ENCODE peak calls at places on chromosomes 11 and 22, in six cellular contexts. U is CD4-positive, CD25-positive, alpha-beta regulatory T cell; M is left lung; L is heart left ventricle; G is aorta; P is stomach. S is an unnamed sample. For H3K4me1, the result is how much of the 10 kb centered on the place peaks cover.

GRCh38 chr11:131186629-131187075 is 183.8 kb upstream of the NTM start:
- DNase-seq in U (no peak), M (no peak), L (no peak), G (no peak), P (no peak), S (no peak)

GRCh38 chr11:66331542-66332370 is 4.5 kb downstream of the RIN1 start:
- DNase-seq in U (no peak), M (no peak), L (peak), G (no peak), P (no peak), S (no peak)

GRCh38 chr11:102620179-102620578 is 5.0 kb downstream of the MMP20 start:
- DNase-seq in U (no peak), M (no peak), L (no peak), G (no peak), P (no peak), S (no peak)

GRCh38 chr11:59283825-59284772 is 71.4 kb upstream of the MPEG1 start:
- DNase-seq in U (peak), M (no peak), L (peak), G (no peak), P (peak), S (no peak)

GRCh38 chr11:86625981-86626380 is 46.4 kb downstream of the ME3 start:
- DNase-seq in U (no peak), M (no peak), L (no peak), G (no peak), P (no peak), S (no peak)

GRCh38 chr11:9906043-9906791 is 242.3 kb downstream of the SWAP70 start:
- DNase-seq in U (no peak), M (no peak), L (no peak), G (no peak), P (no peak), S (no peak)

GRCh38 chr22:50672471-50673230 is at the start of gene SHANK3:
- DNase-seq in U (no peak), M (no peak), L (peak), G (no peak), P (no peak), S (no peak)

GRCh38 chr11:1005913-1006312 is 30.6 kb downstream of the MUC6 start:
- DNase-seq in U (no peak), M (no peak), L (peak), G (no peak), P (peak), S (no peak)

GRCh38 chr11:2815762-2816496 is 69.6 kb downstream of the CDKN1C start:
- DNase-seq in U (no peak), M (no peak), L (peak), G (peak), P (no peak), S (no peak)

GRCh38 chr11:113668255-113668654 is 37.9 kb downstream of the TMPRSS5 start:
- DNase-seq in U (no peak), M (no peak), L (no peak), G (no peak), P (no peak), S (no peak)

GRCh38 chr11:87198266-87198881 is 160.6 kb downstream of the TMEM135 start:
- DNase-seq in U (no peak), M (no peak), L (no peak), G (no peak), P (no peak), S (no peak)

GRCh38 chr11:76770642-76771445 is 12.3 kb upstream of the TSKU start:
- DNase-seq in U (no peak), M (no peak), L (peak), G (peak), P (peak), S (no peak)

GRCh38 chr22:43707650-43708049 is 104.5 kb downstream of the EFCAB6 start:
- DNase-seq in U (no peak), M (no peak), L (no peak), G (no peak), P (no peak), S (no peak)

GRCh38 chr11:85316967-85317366 is 310.2 kb downstream of the DLG2 start:
- DNase-seq in U (no peak), M (no peak), L (no peak), G (no peak), P (no peak), S (no peak)

GRCh38 chr22:37990302-37990701 is 5.9 kb upstream of the SOX10 start:
- DNase-seq in U (no peak), M (no peak), L (peak), G (no peak), P (no peak), S (no peak)

GRCh38 chr11:2259897-2260451 is 10.4 kb downstream of the ASCL2 start:
- DNase-seq in U (no peak), M (no peak), L (no peak), G (peak), P (no peak), S (no peak)

GRCh38 chr11:1453611-1454386 is 32.8 kb downstream of the MOB2 start:
- DNase-seq in U (peak), M (peak), L (peak), G (no peak), P (peak), S (peak)

GRCh38 chr11:73995731-73996130 is 13.1 kb upstream of the UCP2 start:
- DNase-seq in U (peak), M (no peak), L (no peak), G (no peak), P (no peak), S (no peak)

GRCh38 chr22:30267382-30268302 is 991 bp upstream of the OSM start:
- DNase-seq in U (peak), M (no peak), L (no peak), G (no peak), P (no peak), S (peak)

GRCh38 chr22:35614404-35614803 is 2.7 kb downstream of the MB start:
- DNase-seq in U (no peak), M (no peak), L (no peak), G (no peak), P (no peak), S (no peak)

GRCh38 chr11:43751726-43752125 is 71.2 kb downstream of the HSD17B12 start:
- DNase-seq in U (no peak), M (no peak), L (no peak), G (no peak), P (no peak), S (no peak)

GRCh38 chr11:34564807-34565241 is 51.2 kb upstream of the ELF5 start:
- DNase-seq in U (no peak), M (no peak), L (no peak), G (no peak), P (no peak), S (no peak)

GRCh38 chr22:29307658-29308147 is 1.3 kb downstream of the GAS2L1 start:
- DNase-seq in U (no peak), M (no peak), L (no peak), G (no peak), P (no peak), S (no peak)

GRCh38 chr22:26835929-26836528 is 178.6 kb downstream of the MIAT start:
- DNase-seq in U (peak), M (no peak), L (no peak), G (no peak), P (peak), S (no peak)

GRCh38 chr11:128530119-128531091 is 57.0 kb downstream of the ETS1 start:
- DNase-seq in U (no peak), M (no peak), L (peak), G (peak), P (peak), S (no peak)

GRCh38 chr11:78428773-78429172 is 11.2 kb upstream of the GAB2 start:
- DNase-seq in U (no peak), M (no peak), L (no peak), G (no peak), P (no peak), S (no peak)

GRCh38 chr22:35620624-35621245 is 3.6 kb upstream of the MB start:
- DNase-seq in U (no peak), M (no peak), L (peak), G (no peak), P (no peak), S (no peak)

GRCh38 chr11:8209208-8209807 is 40.5 kb upstream of the RIC3 start:
- DNase-seq in U (no peak), M (no peak), L (no peak), G (peak), P (peak), S (no peak)

GRCh38 chr11:3675971-3676370 is 4.8 kb upstream of the CHRNA10 start:
- DNase-seq in U (no peak), M (no peak), L (no peak), G (no peak), P (no peak), S (no peak)

GRCh38 chr22:47014636-47014930 is 252.1 kb downstream of the TBC1D22A start:
- DNase-seq in U (no peak), M (no peak), L (no peak), G (no peak), P (peak), S (no peak)

GRCh38 chr22:47191630-47192105 is 429.2 kb downstream of the TBC1D22A start:
- DNase-seq in U (no peak), M (no peak), L (no peak), G (no peak), P (no peak), S (no peak)

GRCh38 chr22:33798401-33798800 is 121.9 kb downstream of the LARGE1 start:
- DNase-seq in U (no peak), M (no peak), L (no peak), G (no peak), P (no peak), S (no peak)

GRCh38 chr11:2089536-2090165 is 49.5 kb downstream of the IGF2 start:
- DNase-seq in U (no peak), M (no peak), L (peak), G (no peak), P (peak), S (no peak)

GRCh38 chr11:111306321-111306720 is 8.0 kb downstream of the POU2AF3 start:
- DNase-seq in U (no peak), M (no peak), L (no peak), G (no peak), P (no peak), S (no peak)

GRCh38 chr11:57641426-57641825 is 8.3 kb downstream of the YPEL4 start:
- DNase-seq in U (no peak), M (no peak), L (no peak), G (no peak), P (no peak), S (no peak)

GRCh38 chr11:36672815-36673450 is 74.9 kb upstream of the RAG2 start:
- DNase-seq in U (no peak), M (no peak), L (no peak), G (no peak), P (no peak), S (no peak)

GRCh38 chr11:101583180-101584128 is at the start of gene TRPC6:
- DNase-seq in U (no peak), M (peak), L (peak), G (peak), P (no peak), S (no peak)

DNA sequence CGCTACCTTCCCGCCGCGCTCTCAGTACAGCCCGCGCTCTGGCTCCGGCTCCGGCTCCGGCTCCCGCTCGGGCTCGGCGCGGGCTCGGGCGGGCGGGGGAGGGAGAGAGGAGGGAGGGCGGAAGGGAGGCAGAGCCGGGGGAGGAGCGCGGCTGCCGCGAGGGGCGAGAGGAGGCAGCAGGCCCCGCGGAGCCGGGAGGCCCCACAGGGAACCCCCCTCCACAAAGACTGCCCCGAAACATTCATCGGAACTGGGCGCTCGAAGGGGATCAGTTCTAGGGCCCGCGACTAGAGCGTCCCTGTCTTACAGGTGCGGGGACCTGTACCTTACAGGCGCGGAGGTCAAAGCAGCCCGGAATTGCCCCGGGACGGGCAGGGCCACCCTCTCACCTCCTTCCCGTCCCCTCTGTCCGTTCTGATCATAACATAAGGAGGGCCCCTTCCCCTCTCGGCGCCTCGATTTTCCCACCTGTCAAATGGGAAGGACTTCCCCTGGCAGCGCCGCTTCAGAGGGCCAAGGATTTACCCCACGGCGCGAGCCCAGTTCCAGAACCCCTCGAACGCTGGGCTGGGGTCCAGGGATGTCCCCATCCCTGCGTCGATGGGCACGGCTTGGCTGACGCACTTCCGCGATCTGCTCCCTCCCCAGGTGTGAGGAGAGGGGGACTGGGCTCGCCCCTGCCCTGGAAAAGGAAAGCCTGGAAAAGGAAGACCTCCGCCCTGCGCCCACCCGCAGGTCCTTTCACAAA is at the start of gene SHISA8:
- DNase-seq in U (peak), M (no peak), L (peak), G (no peak), P (peak), S (peak)
- H3K4me3 ChIP-seq in U (no peak), M (no peak), L (peak), G (peak), P (peak), S (peak)

GRCh38 chr11:132429685-132430084 is 1059.3 kb downstream of the NTM start:
- DNase-seq in U (no peak), M (no peak), L (no peak), G (no peak), P (no peak), S (no peak)

GRCh38 chr11:132423266-132423665 is 1052.9 kb downstream of the NTM start:
- DNase-seq in U (no peak), M (no peak), L (no peak), G (no peak), P (no peak), S (no peak)

GRCh38 chr11:132427611-132428010 is 1057.2 kb downstream of the NTM start:
- DNase-seq in U (no peak), M (no peak), L (no peak), G (no peak), P (no peak), S (no peak)

GRCh38 chr11:132422725-132423124 is 1052.3 kb downstream of the NTM start:
- DNase-seq in U (no peak), M (no peak), L (no peak), G (no peak), P (no peak), S (no peak)

GRCh38 chr11:132424433-132424832 is 1054.0 kb downstream of the NTM start:
- DNase-seq in U (no peak), M (no peak), L (no peak), G (no peak), P (no peak), S (no peak)
- H3K27ac ChIP-seq in U (no peak), M (no peak), L (no peak), G (no peak), P (no peak), S (no peak)

GRCh38 chr11:70133771-70134170 is 55.7 kb downstream of the ANO1 start:
- DNase-seq in U (no peak), M (no peak), L (no peak), G (no peak), P (no peak), S (no peak)

GRCh38 chr11:70131606-70132190 is 53.6 kb downstream of the ANO1 start:
- DNase-seq in U (no peak), M (no peak), L (no peak), G (no peak), P (no peak), S (no peak)

GRCh38 chr11:70134490-70134889 is 56.4 kb downstream of the ANO1 start:
- DNase-seq in U (no peak), M (no peak), L (no peak), G (no peak), P (no peak), S (no peak)

GRCh38 chr11:70130636-70131035 is 52.5 kb downstream of the ANO1 start:
- DNase-seq in U (no peak), M (no peak), L (no peak), G (no peak), P (no peak), S (no peak)

GRCh38 chr11:70132641-70133040 is 54.5 kb downstream of the ANO1 start:
- DNase-seq in U (no peak), M (no peak), L (no peak), G (no peak), P (no peak), S (no peak)
- H3K4me1 ChIP-seq in U (under half), M (under half), L (under half), G (under half), P (under half), S (under half)

DNA sequence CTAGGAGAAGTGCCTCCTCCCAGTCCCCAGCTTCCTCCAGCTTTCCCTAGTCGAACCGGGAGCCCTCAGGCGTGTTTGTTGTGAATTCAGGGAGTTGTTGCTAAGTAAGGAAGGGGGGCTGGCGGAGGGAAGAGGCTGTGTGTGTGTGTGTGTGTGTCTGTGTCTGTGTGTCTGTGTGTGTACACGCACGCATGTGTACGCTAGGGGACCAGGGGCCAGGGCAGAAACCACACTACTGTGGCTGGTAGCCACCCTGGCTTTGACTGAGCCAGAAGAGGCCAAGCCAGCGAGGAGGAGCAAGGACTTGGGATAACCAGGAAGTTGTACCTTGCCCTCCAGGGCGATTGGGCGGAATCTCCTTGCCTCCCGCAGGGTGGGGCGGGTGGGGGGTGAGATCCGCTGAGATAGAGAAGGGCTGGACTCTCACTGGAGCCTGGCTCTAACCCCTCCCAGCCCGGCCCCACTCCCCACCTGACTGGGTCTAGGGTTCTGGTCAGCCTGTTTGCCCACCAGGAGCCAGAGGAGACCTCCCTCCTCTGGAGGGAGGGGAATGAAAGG is 7.5 kb downstream of the BCL9L start:
- DNase-seq in U (no peak), M (peak), L (peak), G (peak), P (peak), S (peak)
- H3K4me3 ChIP-seq in U (peak), M (no peak), L (peak), G (no peak), P (peak), S (peak)

DNA sequence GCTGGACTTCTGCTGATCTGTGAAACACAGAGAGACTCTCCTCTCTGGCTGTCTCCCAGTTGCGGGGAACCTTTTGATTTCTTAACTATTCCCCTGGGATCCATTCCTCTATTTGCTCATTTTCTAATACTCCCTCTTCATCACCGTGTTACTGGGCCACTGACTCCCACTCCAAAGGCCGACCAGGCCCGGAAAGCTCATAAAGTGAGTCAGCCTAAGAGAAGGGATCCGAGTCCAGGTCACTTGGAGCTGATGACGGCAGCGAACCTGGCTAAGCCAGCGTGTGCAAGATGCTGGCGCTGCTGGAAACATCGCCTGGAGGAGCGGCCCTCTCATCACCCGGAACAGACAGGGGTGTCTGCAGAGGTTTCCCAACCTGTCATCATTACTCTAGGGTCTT is 112.8 kb downstream of the FBXO7 start:
- DNase-seq in U (no peak), M (no peak), L (peak), G (peak), P (no peak), S (no peak)
- H3K27ac ChIP-seq in U (no peak), M (no peak), L (no peak), G (no peak), P (no peak), S (no peak)

S was measured in CD8-positive, alpha-beta memory T cell.